ENCODE peak calls at places on chromosomes 13 and 19, in four cellular contexts. One of them, this sample, is unnamed.

GRCh38 chr13:99415851-99416331 is 85.4 kb upstream of the TM9SF2 start:
- DNase-seq in K562: no peak
- DNase-seq in HepG2: no peak
- DNase-seq in HCT116: no peak
- DNase-seq in this sample: no peak

GRCh38 chr13:40235160-40235796 is 431.2 kb downstream of the FOXO1 start:
- DNase-seq in K562: no peak
- DNase-seq in HepG2: no peak
- DNase-seq in HCT116: no peak
- DNase-seq in this sample: no peak

GRCh38 chr13:53237696-53238095 is 209.1 kb downstream of the OLFM4 start:
- DNase-seq in K562: no peak
- DNase-seq in HepG2: no peak
- DNase-seq in HCT116: no peak
- DNase-seq in this sample: no peak

GRCh38 chr19:12772323-12772722 is 3.0 kb downstream of the HOOK2 start:
- DNase-seq in K562: no peak
- DNase-seq in HepG2: no peak
- DNase-seq in HCT116: no peak
- DNase-seq in this sample: no peak

GRCh38 chr13:43757266-43757665 is 29.5 kb downstream of the ENOX1 start:
- DNase-seq in K562: no peak
- DNase-seq in HepG2: no peak
- DNase-seq in HCT116: no peak
- DNase-seq in this sample: no peak

GRCh38 chr19:355134-355533 is 10.5 kb upstream of the MIER2 start:
- DNase-seq in K562: no peak
- DNase-seq in HepG2: no peak
- DNase-seq in HCT116: no peak
- DNase-seq in this sample: no peak

GRCh38 chr13:114010401-114011101 is 36.7 kb upstream of the C13orf46 start:
- DNase-seq in K562: no peak
- DNase-seq in HepG2: no peak
- DNase-seq in HCT116: no peak
- DNase-seq in this sample: peak; percentile 65

GRCh38 chr13:41562083-41562482 is 104.7 kb downstream of the RGCC start:
- DNase-seq in K562: no peak
- DNase-seq in HepG2: no peak
- DNase-seq in HCT116: no peak
- DNase-seq in this sample: no peak

GRCh38 chr19:19223636-19224035 is 11.9 kb downstream of the NCAN start:
- DNase-seq in K562: no peak
- DNase-seq in HepG2: no peak
- DNase-seq in HCT116: no peak
- DNase-seq in this sample: no peak

GRCh38 chr13:65217459-65217858 is 2012.7 kb downstream of the PCDH9 start:
- DNase-seq in K562: no peak
- DNase-seq in HepG2: no peak
- DNase-seq in HCT116: no peak
- DNase-seq in this sample: no peak

GRCh38 chr19:45404557-45405434 is at the start of gene PPP1R13L:
- DNase-seq in K562: peak; percentile 86
- DNase-seq in HepG2: peak; percentile 76
- DNase-seq in HCT116: peak; percentile 96
- DNase-seq in this sample: peak; percentile 92

GRCh38 chr19:35041548-35042055 is at the start of gene HPN:
- DNase-seq in K562: no peak
- DNase-seq in HepG2: peak; percentile 77
- DNase-seq in HCT116: no peak
- DNase-seq in this sample: no peak

GRCh38 chr13:20534038-20534608 is 8.5 kb upstream of the CRYL1 start:
- DNase-seq in K562: no peak
- DNase-seq in HepG2: peak; percentile 73
- DNase-seq in HCT116: no peak
- DNase-seq in this sample: no peak

GRCh38 chr19:47697863-47698609 is 15.2 kb upstream of the EHD2 start:
- DNase-seq in K562: peak; percentile 82
- DNase-seq in HepG2: peak; percentile 67
- DNase-seq in HCT116: peak; percentile 68
- DNase-seq in this sample: peak; percentile 92

GRCh38 chr13:77859450-77859849 is 59.2 kb downstream of the EDNRB start:
- DNase-seq in K562: no peak
- DNase-seq in HepG2: no peak
- DNase-seq in HCT116: no peak
- DNase-seq in this sample: no peak

GRCh38 chr13:113845055-113845454 is 18.8 kb downstream of the GAS6 start:
- DNase-seq in K562: no peak
- DNase-seq in HepG2: peak; percentile 31
- DNase-seq in HCT116: no peak
- DNase-seq in this sample: no peak

GRCh38 chr19:44476559-44477408 is 23.5 kb downstream of the ZNF180 start:
- DNase-seq in K562: no peak
- DNase-seq in HepG2: peak; percentile 16
- DNase-seq in HCT116: no peak
- DNase-seq in this sample: no peak

GRCh38 chr19:13152854-13153626 is 2.8 kb downstream of the IER2 start:
- DNase-seq in K562: peak; percentile 93
- DNase-seq in HepG2: peak; percentile 86
- DNase-seq in HCT116: peak; percentile 93
- DNase-seq in this sample: peak; percentile 92

GRCh38 chr13:49225358-49226042 is 5.4 kb downstream of the MLNR start:
- DNase-seq in K562: no peak
- DNase-seq in HepG2: peak; percentile 29
- DNase-seq in HCT116: no peak
- DNase-seq in this sample: no peak

GRCh38 chr19:3982701-3983541 is 2.3 kb downstream of the EEF2 start:
- DNase-seq in K562: no peak
- DNase-seq in HepG2: peak; percentile 41
- DNase-seq in HCT116: no peak
- DNase-seq in this sample: peak; percentile 23
- TF ChIP-seq ELF1 in K562: no peak
- TF ChIP-seq ELF1 in HepG2: no peak
- TF ChIP-seq ELF1 in HCT116: no peak
- TF ChIP-seq ELF1 in this sample: no peak

GRCh38 chr19:40650749-40651305 is 39.6 kb downstream of the NUMBL start:
- DNase-seq in K562: no peak
- DNase-seq in HepG2: no peak
- DNase-seq in HCT116: no peak
- DNase-seq in this sample: no peak
- TF ChIP-seq ELF1 in K562: no peak
- TF ChIP-seq ELF1 in HepG2: no peak
- TF ChIP-seq ELF1 in HCT116: no peak
- TF ChIP-seq ELF1 in this sample: no peak

GRCh38 chr19:15779756-15780476 is 7.5 kb upstream of the OR10H5 start:
- DNase-seq in K562: no peak
- DNase-seq in HepG2: peak; percentile 45
- DNase-seq in HCT116: no peak
- DNase-seq in this sample: no peak
- TF ChIP-seq ELF1 in K562: no peak
- TF ChIP-seq ELF1 in HepG2: no peak
- TF ChIP-seq ELF1 in HCT116: no peak
- TF ChIP-seq ELF1 in this sample: no peak

DNA sequence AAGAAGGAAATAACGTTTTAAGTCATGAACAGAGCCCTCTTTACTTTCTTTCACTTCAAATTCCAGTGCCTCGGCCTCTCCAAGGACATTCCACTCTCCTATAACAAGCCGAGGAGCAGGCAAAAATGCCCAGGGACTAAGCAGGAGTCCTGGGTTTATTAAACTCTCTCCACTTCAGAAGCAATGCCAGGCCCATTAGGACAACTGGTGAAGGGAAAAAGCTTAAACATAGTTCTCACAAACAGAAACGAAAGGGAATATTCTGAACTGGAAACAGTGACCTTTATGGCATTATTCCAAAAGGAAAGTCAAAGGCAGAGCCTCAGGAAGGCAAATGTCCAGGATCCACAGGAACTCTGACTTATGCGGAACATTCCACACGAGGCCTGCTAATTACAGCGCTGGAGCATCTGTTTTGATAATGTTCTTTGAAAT is 30.9 kb upstream of the MED4 start:
- DNase-seq in K562: no peak
- DNase-seq in HepG2: peak; percentile 25
- DNase-seq in HCT116: no peak
- DNase-seq in this sample: no peak
- TF ChIP-seq ELF1 in K562: no peak
- TF ChIP-seq ELF1 in HepG2: no peak
- TF ChIP-seq ELF1 in HCT116: no peak
- TF ChIP-seq ELF1 in this sample: no peak

GRCh38 chr13:34300559-34300958 is 482.6 kb downstream of the RFC3 start:
- DNase-seq in K562: no peak
- DNase-seq in HepG2: peak; percentile 3
- DNase-seq in HCT116: no peak
- DNase-seq in this sample: no peak
- TF ChIP-seq ELF1 in K562: no peak
- TF ChIP-seq ELF1 in HepG2: no peak
- TF ChIP-seq ELF1 in HCT116: no peak
- TF ChIP-seq ELF1 in this sample: no peak

This sample was measured in SK-N-SH.